ENCODE peak calls at places on chromosomes 13 and 19, in nine cellular contexts. One of them, this sample, is unnamed.
A peak's percentile ranks its signal among the peaks of the same experiment; 100 is the strongest.

GRCh38 chr13:100088648-100089601 is at the start of gene PCCA:
- DNase-seq in stomach: peak; percentile 95
- DNase-seq in transverse colon: peak; percentile 97
- DNase-seq in HL-60: no peak
- DNase-seq in GM23338: peak; percentile 99
- DNase-seq in breast epithelium: peak; percentile 91
- DNase-seq in vagina: peak; percentile 91
- DNase-seq in HepG2: peak; percentile 93
- DNase-seq in HCT116: peak; percentile 81
- DNase-seq in this sample: peak; percentile 98

GRCh38 chr13:31322702-31323101 is 122.9 kb downstream of the B3GLCT start:
- DNase-seq in stomach: no peak
- DNase-seq in transverse colon: no peak
- DNase-seq in HL-60: no peak
- DNase-seq in GM23338: no peak
- DNase-seq in breast epithelium: no peak
- DNase-seq in vagina: no peak
- DNase-seq in HepG2: no peak
- DNase-seq in HCT116: no peak
- DNase-seq in this sample: no peak

GRCh38 chr13:113098163-113098732 is 7.3 kb upstream of the F7 start:
- DNase-seq in stomach: no peak
- DNase-seq in transverse colon: no peak
- DNase-seq in HL-60: no peak
- DNase-seq in GM23338: no peak
- DNase-seq in breast epithelium: no peak
- DNase-seq in vagina: no peak
- DNase-seq in HepG2: no peak
- DNase-seq in HCT116: no peak
- DNase-seq in this sample: no peak

GRCh38 chr13:59445812-59446211 is 717.9 kb downstream of the DIAPH3 start:
- DNase-seq in stomach: no peak
- DNase-seq in transverse colon: no peak
- DNase-seq in HL-60: no peak
- DNase-seq in GM23338: peak; percentile 13
- DNase-seq in breast epithelium: no peak
- DNase-seq in vagina: no peak
- DNase-seq in HepG2: no peak
- DNase-seq in HCT116: no peak
- DNase-seq in this sample: no peak

GRCh38 chr19:6425732-6426686 is 1.4 kb upstream of the KHSRP start:
- DNase-seq in stomach: no peak
- DNase-seq in transverse colon: peak; percentile 30
- DNase-seq in HL-60: peak; percentile 47
- DNase-seq in GM23338: no peak
- DNase-seq in breast epithelium: no peak
- DNase-seq in vagina: no peak
- DNase-seq in HepG2: peak; percentile 60
- DNase-seq in HCT116: peak; percentile 24
- DNase-seq in this sample: no peak

GRCh38 chr19:16441661-16442071 is 30.1 kb downstream of the EPS15L1 start:
- DNase-seq in stomach: no peak
- DNase-seq in transverse colon: no peak
- DNase-seq in HL-60: peak; percentile 49
- DNase-seq in GM23338: peak; percentile 80
- DNase-seq in breast epithelium: no peak
- DNase-seq in vagina: no peak
- DNase-seq in HepG2: no peak
- DNase-seq in HCT116: no peak
- DNase-seq in this sample: no peak

GRCh38 chr19:40610396-40611064 is 9.4 kb downstream of the LTBP4 start:
- DNase-seq in stomach: peak; percentile 77
- DNase-seq in transverse colon: peak; percentile 73
- DNase-seq in HL-60: peak; percentile 41
- DNase-seq in GM23338: peak; percentile 42
- DNase-seq in breast epithelium: peak; percentile 77
- DNase-seq in vagina: no peak
- DNase-seq in HepG2: no peak
- DNase-seq in HCT116: no peak
- DNase-seq in this sample: no peak

GRCh38 chr19:19120308-19121156 is 17.7 kb downstream of the TMEM161A start:
- DNase-seq in stomach: peak; percentile 68
- DNase-seq in transverse colon: peak; percentile 71
- DNase-seq in HL-60: peak; percentile 18
- DNase-seq in GM23338: peak; percentile 99
- DNase-seq in breast epithelium: no peak
- DNase-seq in vagina: no peak
- DNase-seq in HepG2: peak; percentile 35
- DNase-seq in HCT116: no peak
- DNase-seq in this sample: no peak

GRCh38 chr19:18650468-18651001 is 13.7 kb downstream of the KLHL26 start:
- DNase-seq in stomach: peak; percentile 45
- DNase-seq in transverse colon: peak; percentile 55
- DNase-seq in HL-60: no peak
- DNase-seq in GM23338: no peak
- DNase-seq in breast epithelium: no peak
- DNase-seq in vagina: no peak
- DNase-seq in HepG2: no peak
- DNase-seq in HCT116: no peak
- DNase-seq in this sample: peak; percentile 96

GRCh38 chr19:34943861-34944573 is 17.3 kb downstream of the ZNF30 start:
- DNase-seq in stomach: no peak
- DNase-seq in transverse colon: no peak
- DNase-seq in HL-60: no peak
- DNase-seq in GM23338: no peak
- DNase-seq in breast epithelium: no peak
- DNase-seq in vagina: no peak
- DNase-seq in HepG2: no peak
- DNase-seq in HCT116: no peak
- DNase-seq in this sample: no peak

GRCh38 chr13:91708558-91708957 is 310.1 kb downstream of the GPC5 start:
- DNase-seq in stomach: no peak
- DNase-seq in transverse colon: no peak
- DNase-seq in HL-60: no peak
- DNase-seq in GM23338: no peak
- DNase-seq in breast epithelium: no peak
- DNase-seq in vagina: no peak
- DNase-seq in HepG2: no peak
- DNase-seq in HCT116: no peak
- DNase-seq in this sample: no peak

GRCh38 chr13:109331898-109332297 is 454.5 kb downstream of the IRS2 start:
- DNase-seq in stomach: no peak
- DNase-seq in transverse colon: no peak
- DNase-seq in HL-60: no peak
- DNase-seq in GM23338: peak; percentile 17
- DNase-seq in breast epithelium: no peak
- DNase-seq in vagina: no peak
- DNase-seq in HepG2: no peak
- DNase-seq in HCT116: no peak
- DNase-seq in this sample: no peak

GRCh38 chr19:45630463-45630862 is 8.7 kb downstream of the EML2 start:
- DNase-seq in stomach: no peak
- DNase-seq in transverse colon: no peak
- DNase-seq in HL-60: no peak
- DNase-seq in GM23338: peak; percentile 71
- DNase-seq in breast epithelium: no peak
- DNase-seq in vagina: no peak
- DNase-seq in HepG2: no peak
- DNase-seq in HCT116: peak; percentile 67
- DNase-seq in this sample: no peak

GRCh38 chr13:45737571-45738002 is 35.5 kb downstream of the CBY2 start:
- DNase-seq in stomach: no peak
- DNase-seq in transverse colon: no peak
- DNase-seq in HL-60: peak; percentile 67
- DNase-seq in GM23338: peak; percentile 67
- DNase-seq in breast epithelium: no peak
- DNase-seq in vagina: no peak
- DNase-seq in HepG2: no peak
- DNase-seq in HCT116: peak; percentile 16
- DNase-seq in this sample: no peak

GRCh38 chr19:32874605-32875004 is 5.0 kb upstream of the SLC7A9 start:
- DNase-seq in stomach: no peak
- DNase-seq in transverse colon: no peak
- DNase-seq in HL-60: no peak
- DNase-seq in GM23338: no peak
- DNase-seq in breast epithelium: no peak
- DNase-seq in vagina: no peak
- DNase-seq in HepG2: no peak
- DNase-seq in HCT116: no peak
- DNase-seq in this sample: no peak

GRCh38 chr13:49086711-49087110 is 111.0 kb downstream of the FNDC3A start:
- DNase-seq in stomach: no peak
- DNase-seq in transverse colon: no peak
- DNase-seq in HL-60: no peak
- DNase-seq in GM23338: no peak
- DNase-seq in breast epithelium: no peak
- DNase-seq in vagina: no peak
- DNase-seq in HepG2: no peak
- DNase-seq in HCT116: peak; percentile 6
- DNase-seq in this sample: no peak

GRCh38 chr13:66994097-66994496 is 236.0 kb downstream of the PCDH9 start:
- DNase-seq in stomach: peak; percentile 61
- DNase-seq in transverse colon: peak; percentile 15
- DNase-seq in HL-60: no peak
- DNase-seq in GM23338: peak; percentile 95
- DNase-seq in breast epithelium: peak; percentile 57
- DNase-seq in vagina: no peak
- DNase-seq in HepG2: peak; percentile 38
- DNase-seq in HCT116: no peak
- DNase-seq in this sample: no peak

GRCh38 chr19:925912-926594 is at the start of gene ARID3A:
- DNase-seq in stomach: peak; percentile 56
- DNase-seq in transverse colon: peak; percentile 71
- DNase-seq in HL-60: peak; percentile 60
- DNase-seq in GM23338: no peak
- DNase-seq in breast epithelium: peak; percentile 56
- DNase-seq in vagina: no peak
- DNase-seq in HepG2: no peak
- DNase-seq in HCT116: no peak
- DNase-seq in this sample: no peak
- TF ChIP-seq POLR2AphosphoS5 in stomach: no peak
- TF ChIP-seq POLR2AphosphoS5 in transverse colon: no peak
- TF ChIP-seq POLR2AphosphoS5 in HL-60: no peak
- TF ChIP-seq POLR2AphosphoS5 in GM23338: no peak
- TF ChIP-seq POLR2AphosphoS5 in breast epithelium: no peak
- TF ChIP-seq POLR2AphosphoS5 in vagina: no peak
- TF ChIP-seq POLR2AphosphoS5 in HepG2: no peak
- TF ChIP-seq POLR2AphosphoS5 in HCT116: no peak
- TF ChIP-seq POLR2AphosphoS5 in this sample: no peak

DNA sequence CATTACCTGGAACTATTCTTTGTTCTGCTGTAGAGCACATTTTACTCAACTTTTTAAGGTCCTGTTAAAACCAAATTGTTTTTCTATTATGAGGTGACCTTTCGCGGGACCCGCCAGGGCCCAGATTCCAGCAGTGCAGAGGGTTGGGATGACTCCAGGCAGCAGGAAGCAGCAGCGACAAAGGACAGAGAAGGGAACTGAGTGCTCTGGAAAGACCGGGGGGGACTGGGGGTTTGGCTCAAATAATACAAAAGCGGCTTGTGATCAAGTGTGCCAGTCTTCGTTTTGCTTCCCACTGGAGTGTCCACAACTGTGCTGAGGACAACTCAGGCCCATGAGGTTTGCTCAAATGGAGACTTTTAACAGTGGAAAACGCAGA is 26.9 kb downstream of the ANKRD10 start:
- DNase-seq in stomach: no peak
- DNase-seq in transverse colon: no peak
- DNase-seq in HL-60: no peak
- DNase-seq in GM23338: peak; percentile 59
- DNase-seq in breast epithelium: no peak
- DNase-seq in vagina: no peak
- DNase-seq in HepG2: no peak
- DNase-seq in HCT116: no peak
- DNase-seq in this sample: no peak
- H3K27ac ChIP-seq in stomach: peak overlapping the region; percentile 16
- H3K27ac ChIP-seq in transverse colon: peak overlapping the region; percentile 20
- H3K27ac ChIP-seq in HL-60: no peak overlapping the region
- H3K27ac ChIP-seq in GM23338: peak overlapping the region; percentile 78
- H3K27ac ChIP-seq in breast epithelium: peak overlapping the region; percentile 1
- H3K27ac ChIP-seq in vagina: peak overlapping the region; percentile 62
- H3K27ac ChIP-seq in HepG2: no peak overlapping the region
- H3K27ac ChIP-seq in HCT116: no peak overlapping the region
- H3K27ac ChIP-seq in this sample: peak overlapping the region; percentile 20

GRCh38 chr13:52850396-52851152 is 2.1 kb upstream of the PCDH8 start:
- DNase-seq in stomach: peak; percentile 63
- DNase-seq in transverse colon: peak; percentile 73
- DNase-seq in HL-60: peak; percentile 79
- DNase-seq in GM23338: peak; percentile 96
- DNase-seq in breast epithelium: peak; percentile 69
- DNase-seq in vagina: no peak
- DNase-seq in HepG2: peak; percentile 25
- DNase-seq in HCT116: no peak
- DNase-seq in this sample: no peak
- TF ChIP-seq POLR2AphosphoS5 in stomach: peak; percentile 26
- TF ChIP-seq POLR2AphosphoS5 in transverse colon: no peak
- TF ChIP-seq POLR2AphosphoS5 in HL-60: no peak
- TF ChIP-seq POLR2AphosphoS5 in GM23338: peak; percentile 63
- TF ChIP-seq POLR2AphosphoS5 in breast epithelium: peak; percentile 8
- TF ChIP-seq POLR2AphosphoS5 in vagina: peak; percentile 36
- TF ChIP-seq POLR2AphosphoS5 in HepG2: no peak
- TF ChIP-seq POLR2AphosphoS5 in HCT116: no peak
- TF ChIP-seq POLR2AphosphoS5 in this sample: no peak

GRCh38 chr19:28823338-28823961 is 389.5 kb downstream of the UQCRFS1 start:
- DNase-seq in stomach: no peak
- DNase-seq in transverse colon: no peak
- DNase-seq in HL-60: no peak
- DNase-seq in GM23338: peak; percentile 11
- DNase-seq in breast epithelium: no peak
- DNase-seq in vagina: no peak
- DNase-seq in HepG2: no peak
- DNase-seq in HCT116: no peak
- DNase-seq in this sample: peak; percentile 75
- H3K27ac ChIP-seq in stomach: no peak overlapping the region
- H3K27ac ChIP-seq in transverse colon: no peak overlapping the region
- H3K27ac ChIP-seq in HL-60: no peak overlapping the region
- H3K27ac ChIP-seq in GM23338: peak overlapping the region; percentile 28
- H3K27ac ChIP-seq in breast epithelium: no peak overlapping the region
- H3K27ac ChIP-seq in vagina: no peak overlapping the region
- H3K27ac ChIP-seq in HepG2: no peak overlapping the region
- H3K27ac ChIP-seq in HCT116: no peak overlapping the region
- H3K27ac ChIP-seq in this sample: no peak overlapping the region